ENCODE peak calls at places on chromosomes 5 and 9, in ten cellular contexts. One of them, this sample, is unnamed.

GRCh38 chr5:59786271-59786805 is 107.2 kb downstream of the PDE4D start:
- DNase-seq in epithelial cell of proximal tubule: no peak
- DNase-seq in activated CD4-positive, alpha-beta T cell treated with anti-CD3 and anti-CD28 coated beads for 48 hours: no peak
- DNase-seq in HEK293T: no peak
- DNase-seq in NCI-H1092: no peak
- DNase-seq in fibroblast of the conjunctiva: peak
- DNase-seq in anterior cingulate cortex: no peak
- DNase-seq in LoVo: peak
- DNase-seq in brain microvascular endothelial cell: peak
- DNase-seq in cardiac fibroblast: peak
- DNase-seq in this sample: peak

GRCh38 chr9:128203842-128204551 is 818 bp downstream of the DNM1 start:
- DNase-seq in fibroblast of the conjunctiva: peak
- DNase-seq in brain microvascular endothelial cell: no peak
- DNase-seq in cardiac fibroblast: peak
- DNase-seq in anterior cingulate cortex: no peak
- DNase-seq in NCI-H1092: peak
- DNase-seq in activated CD4-positive, alpha-beta T cell treated with anti-CD3 and anti-CD28 coated beads for 48 hours: no peak
- DNase-seq in LoVo: no peak
- DNase-seq in epithelial cell of proximal tubule: no peak
- DNase-seq in HEK293T: peak
- DNase-seq in this sample: no peak

GRCh38 chr9:122394265-122395242 is 23.7 kb downstream of the PTGS1 start:
- DNase-seq in LoVo: no peak
- DNase-seq in fibroblast of the conjunctiva: peak
- DNase-seq in epithelial cell of proximal tubule: no peak
- DNase-seq in activated CD4-positive, alpha-beta T cell treated with anti-CD3 and anti-CD28 coated beads for 48 hours: no peak
- DNase-seq in cardiac fibroblast: peak
- DNase-seq in NCI-H1092: no peak
- DNase-seq in anterior cingulate cortex: no peak
- DNase-seq in brain microvascular endothelial cell: peak
- DNase-seq in HEK293T: peak
- DNase-seq in this sample: no peak

GRCh38 chr5:83342475-83342874 is 129.1 kb upstream of the VCAN start:
- DNase-seq in fibroblast of the conjunctiva: no peak
- DNase-seq in brain microvascular endothelial cell: no peak
- DNase-seq in LoVo: no peak
- DNase-seq in HEK293T: no peak
- DNase-seq in anterior cingulate cortex: no peak
- DNase-seq in cardiac fibroblast: no peak
- DNase-seq in activated CD4-positive, alpha-beta T cell treated with anti-CD3 and anti-CD28 coated beads for 48 hours: no peak
- DNase-seq in epithelial cell of proximal tubule: no peak
- DNase-seq in NCI-H1092: no peak
- DNase-seq in this sample: no peak

GRCh38 chr9:80204054-80204453 is 632.3 kb downstream of the TLE4 start:
- DNase-seq in activated CD4-positive, alpha-beta T cell treated with anti-CD3 and anti-CD28 coated beads for 48 hours: no peak
- DNase-seq in NCI-H1092: no peak
- DNase-seq in HEK293T: no peak
- DNase-seq in brain microvascular endothelial cell: no peak
- DNase-seq in cardiac fibroblast: no peak
- DNase-seq in anterior cingulate cortex: no peak
- DNase-seq in LoVo: no peak
- DNase-seq in epithelial cell of proximal tubule: no peak
- DNase-seq in fibroblast of the conjunctiva: no peak
- DNase-seq in this sample: no peak

GRCh38 chr9:35341585-35341984 is 148.3 kb upstream of the RUSC2 start:
- DNase-seq in fibroblast of the conjunctiva: peak
- DNase-seq in cardiac fibroblast: peak
- DNase-seq in activated CD4-positive, alpha-beta T cell treated with anti-CD3 and anti-CD28 coated beads for 48 hours: no peak
- DNase-seq in LoVo: no peak
- DNase-seq in epithelial cell of proximal tubule: no peak
- DNase-seq in brain microvascular endothelial cell: peak
- DNase-seq in HEK293T: no peak
- DNase-seq in NCI-H1092: no peak
- DNase-seq in anterior cingulate cortex: no peak
- DNase-seq in this sample: no peak

GRCh38 chr5:3307982-3308621 is 287.5 kb upstream of the IRX1 start:
- DNase-seq in epithelial cell of proximal tubule: no peak
- DNase-seq in cardiac fibroblast: no peak
- DNase-seq in LoVo: no peak
- DNase-seq in activated CD4-positive, alpha-beta T cell treated with anti-CD3 and anti-CD28 coated beads for 48 hours: no peak
- DNase-seq in HEK293T: no peak
- DNase-seq in anterior cingulate cortex: no peak
- DNase-seq in fibroblast of the conjunctiva: no peak
- DNase-seq in NCI-H1092: no peak
- DNase-seq in brain microvascular endothelial cell: no peak
- DNase-seq in this sample: no peak

GRCh38 chr5:179268966-179269693 is 76.1 kb downstream of the ADAMTS2 start:
- DNase-seq in brain microvascular endothelial cell: no peak
- DNase-seq in HEK293T: no peak
- DNase-seq in LoVo: no peak
- DNase-seq in fibroblast of the conjunctiva: no peak
- DNase-seq in anterior cingulate cortex: no peak
- DNase-seq in activated CD4-positive, alpha-beta T cell treated with anti-CD3 and anti-CD28 coated beads for 48 hours: no peak
- DNase-seq in epithelial cell of proximal tubule: no peak
- DNase-seq in NCI-H1092: no peak
- DNase-seq in cardiac fibroblast: peak
- DNase-seq in this sample: no peak

GRCh38 chr9:3455712-3456111 is 70.1 kb downstream of the RFX3 start:
- DNase-seq in anterior cingulate cortex: no peak
- DNase-seq in NCI-H1092: no peak
- DNase-seq in brain microvascular endothelial cell: no peak
- DNase-seq in epithelial cell of proximal tubule: no peak
- DNase-seq in cardiac fibroblast: no peak
- DNase-seq in fibroblast of the conjunctiva: no peak
- DNase-seq in activated CD4-positive, alpha-beta T cell treated with anti-CD3 and anti-CD28 coated beads for 48 hours: no peak
- DNase-seq in LoVo: no peak
- DNase-seq in HEK293T: no peak
- DNase-seq in this sample: no peak

GRCh38 chr5:55817030-55817429 is 34.1 kb upstream of the IL31RA start:
- DNase-seq in brain microvascular endothelial cell: no peak
- DNase-seq in NCI-H1092: no peak
- DNase-seq in anterior cingulate cortex: no peak
- DNase-seq in epithelial cell of proximal tubule: no peak
- DNase-seq in fibroblast of the conjunctiva: no peak
- DNase-seq in HEK293T: no peak
- DNase-seq in activated CD4-positive, alpha-beta T cell treated with anti-CD3 and anti-CD28 coated beads for 48 hours: no peak
- DNase-seq in LoVo: no peak
- DNase-seq in cardiac fibroblast: peak
- DNase-seq in this sample: no peak

GRCh38 chr9:93119953-93120845 is 13.9 kb downstream of the NINJ1 start:
- DNase-seq in fibroblast of the conjunctiva: peak
- DNase-seq in epithelial cell of proximal tubule: peak
- DNase-seq in activated CD4-positive, alpha-beta T cell treated with anti-CD3 and anti-CD28 coated beads for 48 hours: peak
- DNase-seq in NCI-H1092: no peak
- DNase-seq in cardiac fibroblast: peak
- DNase-seq in brain microvascular endothelial cell: peak
- DNase-seq in HEK293T: peak
- DNase-seq in anterior cingulate cortex: peak
- DNase-seq in LoVo: peak
- DNase-seq in this sample: peak

GRCh38 chr5:76332102-76332501 is 71.0 kb upstream of the IQGAP2 start:
- DNase-seq in fibroblast of the conjunctiva: no peak
- DNase-seq in activated CD4-positive, alpha-beta T cell treated with anti-CD3 and anti-CD28 coated beads for 48 hours: no peak
- DNase-seq in brain microvascular endothelial cell: no peak
- DNase-seq in anterior cingulate cortex: no peak
- DNase-seq in LoVo: peak
- DNase-seq in HEK293T: no peak
- DNase-seq in NCI-H1092: no peak
- DNase-seq in epithelial cell of proximal tubule: peak
- DNase-seq in cardiac fibroblast: no peak
- DNase-seq in this sample: no peak

GRCh38 chr9:117245225-117245624 is 169.6 kb downstream of the ASTN2 start:
- DNase-seq in brain microvascular endothelial cell: no peak
- DNase-seq in HEK293T: no peak
- DNase-seq in NCI-H1092: no peak
- DNase-seq in activated CD4-positive, alpha-beta T cell treated with anti-CD3 and anti-CD28 coated beads for 48 hours: no peak
- DNase-seq in epithelial cell of proximal tubule: no peak
- DNase-seq in LoVo: no peak
- DNase-seq in fibroblast of the conjunctiva: no peak
- DNase-seq in cardiac fibroblast: no peak
- DNase-seq in anterior cingulate cortex: no peak
- DNase-seq in this sample: no peak